ENCODE peak calls at places on chromosomes 6 and 20, in ten cellular contexts. One of them, this sample, is unnamed. For H3K27me3, the result is how much of the 10 kb centered on the place peaks cover.

GRCh38 chr6:27146706-27147507 is 100.6 kb upstream of the PRSS16 start:
- DNase-seq in cardiac muscle cell: peak
- DNase-seq in CD8-positive, alpha-beta memory T cell: peak
- DNase-seq in breast epithelium: peak
- DNase-seq in IMR-90: peak
- DNase-seq in tibial artery: peak
- DNase-seq in heart right ventricle: peak
- DNase-seq in dorsolateral prefrontal cortex: peak
- DNase-seq in HCT116: peak
- DNase-seq in right atrium auricular region: peak
- DNase-seq in this sample: peak

GRCh38 chr20:60001027-60001567 is 42.9 kb downstream of the CDH26 start:
- DNase-seq in cardiac muscle cell: no peak
- DNase-seq in CD8-positive, alpha-beta memory T cell: no peak
- DNase-seq in breast epithelium: no peak
- DNase-seq in IMR-90: peak
- DNase-seq in tibial artery: no peak
- DNase-seq in heart right ventricle: no peak
- DNase-seq in dorsolateral prefrontal cortex: no peak
- DNase-seq in HCT116: no peak
- DNase-seq in right atrium auricular region: no peak
- DNase-seq in this sample: no peak

GRCh38 chr6:115613488-115613887 is 447.2 kb downstream of the FRK start:
- DNase-seq in cardiac muscle cell: peak
- DNase-seq in CD8-positive, alpha-beta memory T cell: no peak
- DNase-seq in breast epithelium: no peak
- DNase-seq in IMR-90: peak
- DNase-seq in tibial artery: no peak
- DNase-seq in heart right ventricle: no peak
- DNase-seq in dorsolateral prefrontal cortex: no peak
- DNase-seq in HCT116: no peak
- DNase-seq in right atrium auricular region: no peak
- DNase-seq in this sample: no peak

GRCh38 chr6:111347589-111347988 is 135.4 kb downstream of the REV3L start:
- DNase-seq in cardiac muscle cell: no peak
- DNase-seq in CD8-positive, alpha-beta memory T cell: no peak
- DNase-seq in breast epithelium: no peak
- DNase-seq in IMR-90: no peak
- DNase-seq in tibial artery: no peak
- DNase-seq in heart right ventricle: no peak
- DNase-seq in dorsolateral prefrontal cortex: no peak
- DNase-seq in HCT116: no peak
- DNase-seq in right atrium auricular region: no peak
- DNase-seq in this sample: no peak

GRCh38 chr6:111874030-111874425 is 776 bp upstream of the FYN start:
- DNase-seq in cardiac muscle cell: peak
- DNase-seq in CD8-positive, alpha-beta memory T cell: peak
- DNase-seq in breast epithelium: no peak
- DNase-seq in IMR-90: peak
- DNase-seq in tibial artery: peak
- DNase-seq in heart right ventricle: no peak
- DNase-seq in dorsolateral prefrontal cortex: no peak
- DNase-seq in HCT116: no peak
- DNase-seq in right atrium auricular region: no peak
- DNase-seq in this sample: peak

GRCh38 chr6:46501136-46502089 is 10.2 kb upstream of the RCAN2 start:
- DNase-seq in cardiac muscle cell: no peak
- DNase-seq in CD8-positive, alpha-beta memory T cell: no peak
- DNase-seq in breast epithelium: no peak
- DNase-seq in IMR-90: no peak
- DNase-seq in tibial artery: no peak
- DNase-seq in heart right ventricle: no peak
- DNase-seq in dorsolateral prefrontal cortex: no peak
- DNase-seq in HCT116: no peak
- DNase-seq in right atrium auricular region: no peak
- DNase-seq in this sample: no peak

GRCh38 chr6:119865466-119866350 is 516.1 kb upstream of the MAN1A1 start:
- DNase-seq in cardiac muscle cell: no peak
- DNase-seq in CD8-positive, alpha-beta memory T cell: no peak
- DNase-seq in breast epithelium: no peak
- DNase-seq in IMR-90: no peak
- DNase-seq in tibial artery: no peak
- DNase-seq in heart right ventricle: no peak
- DNase-seq in dorsolateral prefrontal cortex: no peak
- DNase-seq in HCT116: no peak
- DNase-seq in right atrium auricular region: no peak
- DNase-seq in this sample: no peak

GRCh38 chr6:136752554-136752953 is 39.7 kb downstream of the MAP3K5 start:
- DNase-seq in cardiac muscle cell: no peak
- DNase-seq in CD8-positive, alpha-beta memory T cell: no peak
- DNase-seq in breast epithelium: no peak
- DNase-seq in IMR-90: no peak
- DNase-seq in tibial artery: no peak
- DNase-seq in heart right ventricle: no peak
- DNase-seq in dorsolateral prefrontal cortex: no peak
- DNase-seq in HCT116: no peak
- DNase-seq in right atrium auricular region: no peak
- DNase-seq in this sample: no peak

GRCh38 chr6:35084041-35084491 is 57.1 kb downstream of the TCP11 start:
- DNase-seq in cardiac muscle cell: no peak
- DNase-seq in CD8-positive, alpha-beta memory T cell: no peak
- DNase-seq in breast epithelium: no peak
- DNase-seq in IMR-90: no peak
- DNase-seq in tibial artery: peak
- DNase-seq in heart right ventricle: no peak
- DNase-seq in dorsolateral prefrontal cortex: no peak
- DNase-seq in HCT116: no peak
- DNase-seq in right atrium auricular region: no peak
- DNase-seq in this sample: no peak

GRCh38 chr20:12072221-12072944 is 154.7 kb downstream of the BTBD3 start:
- DNase-seq in cardiac muscle cell: no peak
- DNase-seq in CD8-positive, alpha-beta memory T cell: no peak
- DNase-seq in breast epithelium: no peak
- DNase-seq in IMR-90: no peak
- DNase-seq in tibial artery: no peak
- DNase-seq in heart right ventricle: no peak
- DNase-seq in dorsolateral prefrontal cortex: no peak
- DNase-seq in HCT116: no peak
- DNase-seq in right atrium auricular region: no peak
- DNase-seq in this sample: no peak

GRCh38 chr6:43368517-43369160 is 808 bp downstream of the ZNF318 start:
- DNase-seq in cardiac muscle cell: peak
- DNase-seq in CD8-positive, alpha-beta memory T cell: peak
- DNase-seq in breast epithelium: no peak
- DNase-seq in IMR-90: peak
- DNase-seq in tibial artery: peak
- DNase-seq in heart right ventricle: peak
- DNase-seq in dorsolateral prefrontal cortex: peak
- DNase-seq in HCT116: no peak
- DNase-seq in right atrium auricular region: peak
- DNase-seq in this sample: peak

GRCh38 chr6:113076116-113076515 is 729.0 kb downstream of the RFPL4B start:
- DNase-seq in cardiac muscle cell: no peak
- DNase-seq in CD8-positive, alpha-beta memory T cell: no peak
- DNase-seq in breast epithelium: no peak
- DNase-seq in IMR-90: no peak
- DNase-seq in tibial artery: no peak
- DNase-seq in heart right ventricle: no peak
- DNase-seq in dorsolateral prefrontal cortex: no peak
- DNase-seq in HCT116: no peak
- DNase-seq in right atrium auricular region: no peak
- DNase-seq in this sample: no peak

GRCh38 chr6:141110486-141110885 is 1022.2 kb upstream of the GJE1 start:
- DNase-seq in cardiac muscle cell: peak
- DNase-seq in CD8-positive, alpha-beta memory T cell: no peak
- DNase-seq in breast epithelium: no peak
- DNase-seq in IMR-90: peak
- DNase-seq in tibial artery: peak
- DNase-seq in heart right ventricle: no peak
- DNase-seq in dorsolateral prefrontal cortex: peak
- DNase-seq in HCT116: no peak
- DNase-seq in right atrium auricular region: no peak
- DNase-seq in this sample: peak

GRCh38 chr6:148064406-148065134 is 278.1 kb upstream of the SASH1 start:
- DNase-seq in cardiac muscle cell: peak
- DNase-seq in CD8-positive, alpha-beta memory T cell: no peak
- DNase-seq in breast epithelium: no peak
- DNase-seq in IMR-90: peak
- DNase-seq in tibial artery: no peak
- DNase-seq in heart right ventricle: peak
- DNase-seq in dorsolateral prefrontal cortex: no peak
- DNase-seq in HCT116: no peak
- DNase-seq in right atrium auricular region: no peak
- DNase-seq in this sample: peak

GRCh38 chr6:11950109-11950508 is 62.0 kb upstream of the HIVEP1 start:
- DNase-seq in cardiac muscle cell: no peak
- DNase-seq in CD8-positive, alpha-beta memory T cell: no peak
- DNase-seq in breast epithelium: no peak
- DNase-seq in IMR-90: no peak
- DNase-seq in tibial artery: no peak
- DNase-seq in heart right ventricle: no peak
- DNase-seq in dorsolateral prefrontal cortex: no peak
- DNase-seq in HCT116: no peak
- DNase-seq in right atrium auricular region: no peak
- DNase-seq in this sample: no peak

DNA sequence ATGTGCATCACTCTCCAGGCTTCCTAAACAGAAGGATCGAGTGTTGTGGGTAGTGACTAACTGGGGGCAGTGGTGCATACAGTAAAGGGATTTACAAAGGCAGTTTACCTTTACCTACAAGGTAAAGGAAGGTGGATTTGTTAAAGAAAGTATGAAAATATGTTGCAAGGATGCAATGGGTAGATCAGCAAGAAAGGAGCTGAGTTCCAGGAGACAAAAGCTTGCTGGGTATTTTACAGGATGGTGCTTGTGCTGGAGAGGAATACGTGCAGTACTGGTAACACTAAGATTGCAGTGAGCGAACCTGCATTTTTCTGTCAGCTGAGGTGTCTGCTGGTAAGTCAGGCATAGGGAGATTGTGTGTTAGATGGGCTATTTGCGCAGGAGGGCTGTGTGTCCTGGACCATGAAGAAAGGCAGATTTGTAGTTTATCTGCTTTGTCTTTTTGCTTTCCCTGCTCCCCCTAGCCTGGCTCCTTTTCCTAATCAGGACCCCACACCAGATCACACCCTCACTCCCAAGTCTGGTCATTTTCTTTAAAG is 304.6 kb downstream of the THBS2 start:
- DNase-seq in cardiac muscle cell: no peak
- DNase-seq in CD8-positive, alpha-beta memory T cell: no peak
- DNase-seq in breast epithelium: no peak
- DNase-seq in IMR-90: no peak
- DNase-seq in tibial artery: no peak
- DNase-seq in heart right ventricle: no peak
- DNase-seq in dorsolateral prefrontal cortex: no peak
- DNase-seq in HCT116: no peak
- DNase-seq in right atrium auricular region: no peak
- DNase-seq in this sample: no peak
- H3K27me3 ChIP-seq in cardiac muscle cell: under half
- H3K27me3 ChIP-seq in CD8-positive, alpha-beta memory T cell: under half
- H3K27me3 ChIP-seq in breast epithelium: under half
- H3K27me3 ChIP-seq in IMR-90: under half
- H3K27me3 ChIP-seq in tibial artery: under half
- H3K27me3 ChIP-seq in heart right ventricle: under half
- H3K27me3 ChIP-seq in dorsolateral prefrontal cortex: under half
- H3K27me3 ChIP-seq in HCT116: under half
- H3K27me3 ChIP-seq in right atrium auricular region: under half
- H3K27me3 ChIP-seq in this sample: under half

DNA sequence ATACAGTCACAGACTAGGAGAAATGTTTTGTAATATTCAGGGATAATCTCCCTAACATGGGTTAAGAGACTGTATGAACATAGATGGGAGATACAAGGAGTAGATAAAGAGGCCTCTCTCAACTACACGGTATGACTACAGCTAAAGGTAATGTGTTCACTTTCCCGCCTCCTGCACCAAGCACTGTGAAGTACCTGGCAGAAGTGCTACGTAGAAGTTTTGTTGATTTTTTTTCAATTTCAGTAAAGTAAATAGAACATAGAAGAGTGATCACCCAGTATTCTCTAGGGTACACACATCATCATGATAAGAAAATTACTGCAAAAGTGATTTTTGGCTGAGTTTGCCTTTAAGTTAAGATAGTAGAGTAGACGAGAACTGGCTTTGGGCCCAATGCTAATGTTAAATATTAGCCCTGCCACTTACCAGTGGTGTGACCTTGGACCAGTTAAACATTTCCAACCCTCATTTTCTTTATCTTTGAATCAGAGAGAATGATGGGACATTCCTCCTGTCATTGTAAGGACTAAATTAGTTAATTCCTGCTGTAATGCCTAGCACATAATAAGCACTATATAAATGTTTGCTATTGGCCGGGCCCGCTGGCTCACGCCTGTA is 183.6 kb downstream of the COL9A1 start:
- DNase-seq in cardiac muscle cell: no peak
- DNase-seq in CD8-positive, alpha-beta memory T cell: no peak
- DNase-seq in breast epithelium: no peak
- DNase-seq in IMR-90: no peak
- DNase-seq in tibial artery: no peak
- DNase-seq in heart right ventricle: no peak
- DNase-seq in dorsolateral prefrontal cortex: no peak
- DNase-seq in HCT116: no peak
- DNase-seq in right atrium auricular region: no peak
- DNase-seq in this sample: no peak
- H3K27ac ChIP-seq in cardiac muscle cell: no peak
- H3K27ac ChIP-seq in CD8-positive, alpha-beta memory T cell: no peak
- H3K27ac ChIP-seq in breast epithelium: no peak
- H3K27ac ChIP-seq in IMR-90: no peak
- H3K27ac ChIP-seq in tibial artery: no peak
- H3K27ac ChIP-seq in heart right ventricle: no peak
- H3K27ac ChIP-seq in dorsolateral prefrontal cortex: no peak
- H3K27ac ChIP-seq in HCT116: no peak
- H3K27ac ChIP-seq in right atrium auricular region: no peak
- H3K27ac ChIP-seq in this sample: no peak

DNA sequence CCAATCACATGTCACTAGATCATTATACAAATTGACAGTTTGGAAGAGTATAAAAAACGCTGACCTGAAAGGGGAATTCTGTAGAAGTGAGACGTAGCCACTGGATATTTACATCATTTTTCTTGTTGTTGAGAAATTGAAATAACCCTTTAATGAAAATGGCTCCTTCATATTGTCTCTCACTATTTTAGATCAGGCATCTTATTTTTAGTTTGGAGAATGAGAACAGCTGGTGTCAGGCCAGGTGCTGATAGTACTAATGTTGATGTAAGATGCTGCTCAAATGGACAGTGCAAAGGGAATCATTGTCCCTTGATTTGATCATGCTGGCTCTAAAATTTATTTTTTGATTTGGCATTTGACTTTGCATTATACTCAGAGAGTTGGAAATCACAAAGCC is 17.4 kb downstream of the NKAIN2 start:
- DNase-seq in cardiac muscle cell: no peak
- DNase-seq in CD8-positive, alpha-beta memory T cell: no peak
- DNase-seq in breast epithelium: no peak
- DNase-seq in IMR-90: no peak
- DNase-seq in tibial artery: no peak
- DNase-seq in heart right ventricle: no peak
- DNase-seq in dorsolateral prefrontal cortex: no peak
- DNase-seq in HCT116: no peak
- DNase-seq in right atrium auricular region: no peak
- DNase-seq in this sample: no peak
- H3K27me3 ChIP-seq in cardiac muscle cell: half or more
- H3K27me3 ChIP-seq in CD8-positive, alpha-beta memory T cell: under half
- H3K27me3 ChIP-seq in breast epithelium: under half
- H3K27me3 ChIP-seq in IMR-90: under half
- H3K27me3 ChIP-seq in tibial artery: under half
- H3K27me3 ChIP-seq in heart right ventricle: under half
- H3K27me3 ChIP-seq in dorsolateral prefrontal cortex: under half
- H3K27me3 ChIP-seq in HCT116: under half
- H3K27me3 ChIP-seq in right atrium auricular region: under half
- H3K27me3 ChIP-seq in this sample: under half

GRCh38 chr6:160990847-160991410 is 640 bp upstream of the MAP3K4 start:
- DNase-seq in cardiac muscle cell: no peak
- DNase-seq in CD8-positive, alpha-beta memory T cell: no peak
- DNase-seq in breast epithelium: no peak
- DNase-seq in IMR-90: peak
- DNase-seq in tibial artery: no peak
- DNase-seq in heart right ventricle: no peak
- DNase-seq in dorsolateral prefrontal cortex: no peak
- DNase-seq in HCT116: no peak
- DNase-seq in right atrium auricular region: no peak
- DNase-seq in this sample: no peak
- H3K27ac ChIP-seq in cardiac muscle cell: peak
- H3K27ac ChIP-seq in CD8-positive, alpha-beta memory T cell: peak
- H3K27ac ChIP-seq in breast epithelium: peak
- H3K27ac ChIP-seq in IMR-90: peak
- H3K27ac ChIP-seq in tibial artery: peak
- H3K27ac ChIP-seq in heart right ventricle: peak
- H3K27ac ChIP-seq in dorsolateral prefrontal cortex: peak
- H3K27ac ChIP-seq in HCT116: peak
- H3K27ac ChIP-seq in right atrium auricular region: peak
- H3K27ac ChIP-seq in this sample: peak